ENCODE peak calls at places on chromosomes 16 and 17, in eight cellular contexts. U is neural progenitor cell; I is spleen; G is breast epithelium; S is adipocyte; P is DND-41; L is CD8-positive, alpha-beta T cell; W is endothelial cell of umbilical vein. Z is an unnamed sample. For H3K27me3 and H3K4me1, the result is how much of the 10 kb centered on the place peaks cover.

GRCh38 chr17:35692811-35693210 is 38.6 kb upstream of the RASL10B start:
- DNase-seq in W (peak), G (no peak), P (no peak), I (no peak), U (no peak), S (no peak), L (no peak), Z (no peak)

GRCh38 chr17:34254651-34255380 is at the start of gene CCL2:
- DNase-seq in P (no peak), I (no peak), S (peak), G (peak), U (peak), W (peak), L (no peak), Z (no peak)

GRCh38 chr16:29824589-29825144 is 4.4 kb downstream of the MVP start:
- DNase-seq in L (no peak), S (peak), I (no peak), G (no peak), W (peak), U (no peak), P (no peak), Z (no peak)

GRCh38 chr17:44352922-44353655 is 8.0 kb downstream of the GRN start:
- DNase-seq in W (no peak), P (no peak), L (no peak), G (no peak), U (no peak), I (no peak), S (no peak), Z (no peak)

GRCh38 chr17:64418506-64419339 is 28.1 kb upstream of the PECAM1 start:
- DNase-seq in P (peak), I (no peak), L (no peak), S (peak), W (peak), G (no peak), U (peak), Z (peak)

GRCh38 chr17:80034977-80035686 is 540 bp downstream of the TBC1D16 start:
- DNase-seq in U (peak), P (peak), W (peak), L (peak), S (peak), I (peak), G (no peak), Z (peak)

GRCh38 chr16:58331024-58331707 is 36.3 kb upstream of the PRSS54 start:
- DNase-seq in L (no peak), G (no peak), U (peak), I (no peak), W (no peak), S (no peak), P (no peak), Z (no peak)

GRCh38 chr17:61555127-61555531 is 35.9 kb downstream of the NACA2 start:
- DNase-seq in P (peak), W (no peak), G (no peak), I (no peak), L (no peak), S (peak), U (no peak), Z (no peak)

GRCh38 chr17:2337152-2337810 is at the start of gene SGSM2:
- DNase-seq in S (peak), P (peak), L (peak), I (peak), G (no peak), U (peak), W (peak), Z (peak)

GRCh38 chr16:79891458-79891857 is 290.9 kb upstream of the MAF start:
- DNase-seq in S (no peak), W (no peak), G (no peak), P (no peak), U (no peak), I (no peak), L (no peak), Z (no peak)

GRCh38 chr16:75497558-75497957 is 2.3 kb upstream of the CHST6 start:
- DNase-seq in L (no peak), P (no peak), W (no peak), I (peak), S (no peak), G (no peak), U (no peak), Z (no peak)

GRCh38 chr17:2194778-2195417 is 108.7 kb downstream of the SMG6 start:
- DNase-seq in G (no peak), P (no peak), S (no peak), I (no peak), U (peak), L (no peak), W (no peak), Z (no peak)

GRCh38 chr17:72772331-72772821 is 320.1 kb downstream of the SLC39A11 start:
- DNase-seq in G (no peak), U (no peak), I (no peak), P (no peak), L (no peak), W (no peak), S (no peak), Z (no peak)

GRCh38 chr17:64216030-64216384 is 47.1 kb downstream of the TEX2 start:
- DNase-seq in L (no peak), I (no peak), W (peak), G (no peak), P (no peak), U (no peak), S (peak), Z (no peak)

GRCh38 chr16:81463296-81463890 is 18.8 kb downstream of the CMIP start:
- DNase-seq in W (no peak), I (peak), P (no peak), G (no peak), S (no peak), U (no peak), L (no peak), Z (no peak)

GRCh38 chr16:1643521-1643920 is 31.4 kb downstream of the CRAMP1 start:
- DNase-seq in L (no peak), P (no peak), W (no peak), U (no peak), S (no peak), I (no peak), G (no peak), Z (no peak)

GRCh38 chr17:3964203-3965122 is at the start of gene ATP2A3:
- DNase-seq in S (peak), U (peak), W (no peak), L (peak), G (no peak), I (peak), P (peak), Z (peak)

GRCh38 chr16:24700549-24701392 is 28.7 kb upstream of the TNRC6A start:
- DNase-seq in U (no peak), L (no peak), W (peak), S (peak), G (peak), I (no peak), P (no peak), Z (no peak)

GRCh38 chr17:1078062-1078711 is 81.3 kb downstream of the TIMM22 start:
- DNase-seq in L (no peak), P (no peak), U (no peak), I (no peak), W (no peak), S (no peak), G (no peak), Z (no peak)

GRCh38 chr17:28384281-28385036 is 13.0 kb downstream of the SARM1 start:
- DNase-seq in S (no peak), W (peak), U (peak), P (peak), L (peak), I (peak), G (no peak), Z (peak)

GRCh38 chr17:78538033-78538776 is 39.0 kb downstream of the DNAH17 start:
- DNase-seq in P (no peak), L (no peak), G (peak), S (no peak), U (peak), W (no peak), I (peak), Z (no peak)

GRCh38 chr17:64084086-64084939 is 45.6 kb downstream of the ERN1 start:
- DNase-seq in L (no peak), U (no peak), W (peak), S (no peak), G (no peak), P (peak), I (no peak), Z (no peak)

GRCh38 chr17:40551874-40552768 is 13.2 kb downstream of the CCR7 start:
- DNase-seq in U (no peak), L (peak), P (peak), I (peak), G (peak), W (no peak), S (peak), Z (no peak)

GRCh38 chr16:53898993-53899392 is 195.0 kb downstream of the FTO start:
- DNase-seq in L (no peak), W (no peak), U (no peak), S (peak), I (no peak), P (no peak), G (no peak), Z (no peak)

GRCh38 chr16:8886593-8887437 is 4.7 kb downstream of the LITAFD start:
- DNase-seq in P (no peak), I (peak), S (no peak), U (no peak), W (no peak), L (no peak), G (no peak), Z (no peak)

GRCh38 chr17:37743612-37743874 is 1.3 kb downstream of the HNF1B start:
- DNase-seq in I (no peak), U (peak), S (no peak), W (no peak), L (no peak), G (no peak), P (no peak), Z (no peak)

GRCh38 chr16:12649356-12649755 is 154.3 kb downstream of the CPPED1 start:
- DNase-seq in G (no peak), L (no peak), U (no peak), W (no peak), I (no peak), S (no peak), P (no peak), Z (no peak)

GRCh38 chr17:12222392-12222791 is 201.7 kb downstream of the MAP2K4 start:
- DNase-seq in L (no peak), G (no peak), P (no peak), S (no peak), U (no peak), W (no peak), I (no peak), Z (no peak)

GRCh38 chr17:68197091-68197996 is 50.5 kb upstream of the AMZ2 start:
- DNase-seq in U (peak), L (peak), G (no peak), S (no peak), W (no peak), I (peak), P (no peak), Z (peak)

GRCh38 chr17:50348522-50349240 is 2.8 kb downstream of the XYLT2 start:
- DNase-seq in G (no peak), I (no peak), W (no peak), S (no peak), P (no peak), L (no peak), U (no peak), Z (no peak)

GRCh38 chr17:83064732-83065659 is 14.4 kb upstream of the METRNL start:
- DNase-seq in L (peak), U (no peak), G (peak), I (peak), S (no peak), P (no peak), W (no peak), Z (no peak)

GRCh38 chr17:75542728-75543336 is 17.3 kb downstream of the LLGL2 start:
- DNase-seq in I (no peak), P (no peak), S (no peak), G (no peak), L (no peak), W (no peak), U (no peak), Z (no peak)

GRCh38 chr17:61403846-61404701 is 4.4 kb downstream of the TBX2 start:
- DNase-seq in G (no peak), P (no peak), I (peak), S (peak), U (peak), W (no peak), L (no peak), Z (no peak)

GRCh38 chr16:27429981-27430441 is 28.0 kb downstream of the IL21R start:
- DNase-seq in I (peak), S (no peak), G (peak), W (no peak), L (peak), U (no peak), P (no peak), Z (no peak)

GRCh38 chr17:31802502-31802901 is 56.5 kb downstream of the COPRS start:
- DNase-seq in P (no peak), I (no peak), S (no peak), G (no peak), U (no peak), L (no peak), W (no peak), Z (no peak)

GRCh38 chr17:58734811-58735210 is 20.8 kb upstream of the PPM1E start:
- DNase-seq in P (no peak), U (no peak), W (no peak), L (no peak), I (no peak), S (no peak), G (no peak), Z (no peak)

DNA sequence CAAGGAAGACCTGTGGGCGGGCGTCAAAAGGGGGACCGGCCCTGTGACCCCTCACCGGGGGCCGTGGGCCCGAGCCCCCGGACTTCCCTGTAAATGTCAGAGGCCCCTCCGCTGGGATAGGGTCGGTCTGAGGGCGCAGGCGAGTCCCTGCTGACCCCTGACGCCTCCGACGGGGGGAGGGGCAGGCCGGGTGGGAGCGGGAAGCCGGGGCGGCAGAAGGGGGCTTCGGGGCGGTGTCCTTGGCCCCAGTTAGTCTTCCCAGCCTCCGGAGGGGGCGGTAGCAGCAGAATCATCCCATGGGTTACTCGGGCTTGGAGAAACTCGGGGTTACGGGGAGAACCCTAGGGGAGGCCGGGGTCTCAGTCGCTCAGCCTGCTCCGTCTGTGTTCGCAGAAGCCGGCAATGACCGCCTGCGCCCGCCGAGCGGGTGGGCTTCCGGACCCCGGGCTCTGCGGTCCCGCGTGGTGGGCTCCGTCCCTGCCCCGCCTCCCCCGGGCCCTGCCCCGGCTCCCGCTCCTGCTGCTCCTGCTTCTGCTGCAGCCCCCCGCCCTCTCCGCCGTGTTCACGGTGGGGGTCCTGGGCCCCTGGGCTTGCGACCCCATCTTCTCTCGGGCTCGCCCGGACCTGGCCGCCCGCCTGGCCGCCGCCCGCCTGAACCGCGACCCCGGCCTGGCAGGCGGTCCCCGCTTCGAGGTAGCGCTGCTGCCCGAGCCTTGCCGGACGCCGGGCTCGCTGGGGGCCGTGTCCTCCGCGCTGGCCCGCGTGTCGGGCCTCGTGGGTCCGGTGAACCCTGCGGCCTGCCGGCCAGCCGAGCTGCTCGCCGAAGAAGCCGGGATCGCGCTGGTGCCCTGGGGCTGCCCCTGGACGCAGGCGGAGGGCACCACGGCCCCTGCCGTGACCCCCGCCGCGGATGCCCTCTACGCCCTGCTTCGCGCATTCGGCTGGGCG is 505 bp downstream of the GUCY2D start:
- DNase-seq in G (no peak), S (no peak), P (no peak), U (peak), W (peak), I (no peak), L (no peak), Z (no peak)
- H3K27me3 ChIP-seq in G (under half), S (under half), P (under half), U (half or more), W (half or more), I (under half), L (under half), Z (under half)

GRCh38 chr16:68739964-68740627 is 3.0 kb downstream of the CDH1 start:
- DNase-seq in S (no peak), G (no peak), U (no peak), P (no peak), I (no peak), W (no peak), L (no peak), Z (no peak)

GRCh38 chr16:68743664-68744063 is 6.6 kb downstream of the CDH1 start:
- DNase-seq in L (no peak), I (no peak), S (no peak), W (no peak), P (no peak), U (no peak), G (no peak), Z (no peak)

GRCh38 chr16:68737730-68738590 is 868 bp downstream of the CDH1 start:
- DNase-seq in G (peak), U (peak), P (no peak), L (no peak), I (peak), S (no peak), W (no peak), Z (no peak)

GRCh38 chr16:68737046-68737729 is at the start of gene CDH1:
- DNase-seq in U (peak), G (peak), P (no peak), S (no peak), L (peak), W (no peak), I (peak), Z (peak)

DNA sequence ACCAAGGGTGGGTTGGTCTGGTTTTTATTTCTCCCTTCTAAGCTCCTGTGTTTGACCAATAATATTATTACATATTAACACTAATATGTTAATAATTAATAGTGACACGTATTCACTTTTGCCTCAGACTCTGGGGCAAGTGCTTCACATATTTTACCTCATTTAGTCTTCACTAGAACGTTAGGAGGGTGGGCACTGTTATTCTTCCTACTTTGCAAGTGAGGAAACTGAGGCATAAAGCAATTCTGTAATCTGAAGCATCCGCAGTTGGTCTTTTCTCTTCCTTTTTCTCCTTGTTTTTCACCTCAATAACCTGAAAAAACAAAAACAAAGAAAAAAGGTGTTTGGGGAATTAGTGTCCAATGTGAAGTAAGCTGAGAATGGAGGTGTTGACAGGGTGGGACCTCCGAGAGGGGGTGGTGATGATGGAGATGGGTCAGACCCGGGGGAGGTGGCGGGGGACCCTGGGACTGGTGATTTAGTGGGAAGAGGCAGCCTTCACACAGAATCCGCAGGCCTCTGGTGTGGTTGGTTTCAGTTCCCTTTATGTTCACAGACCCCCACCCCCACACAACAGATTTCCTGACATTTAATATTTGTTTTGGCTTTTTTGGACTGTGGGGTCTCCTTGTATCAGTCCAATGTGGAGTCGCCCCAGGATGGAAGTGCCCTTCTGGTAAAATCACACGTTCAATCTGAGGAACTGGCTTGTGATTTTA is 3.7 kb downstream of the CDH1 start:
- DNase-seq in U (no peak), L (no peak), P (no peak), W (no peak), I (no peak), G (no peak), S (no peak), Z (no peak)
- H3K4me1 ChIP-seq in U (under half), L (under half), P (under half), W (under half), I (under half), G (under half), S (under half), Z (under half)

GRCh38 chr16:67191410-67191994 is 453 bp upstream of the E2F4 start:
- DNase-seq in W (no peak), L (no peak), I (no peak), P (no peak), U (no peak), G (no peak), S (no peak), Z (no peak)
- H3K4me3 ChIP-seq in W (peak), L (peak), I (peak), P (peak), U (peak), G (no peak), S (peak), Z (peak)

GRCh38 chr16:83932304-83932703 is 20.7 kb upstream of the OSGIN1 start:
- DNase-seq in I (no peak), S (no peak), G (no peak), W (no peak), P (no peak), L (no peak), U (no peak), Z (no peak)
- H3K27me3 ChIP-seq in I (under half), S (under half), G (under half), W (under half), P (under half), L (under half), U (under half), Z (under half)

DNA sequence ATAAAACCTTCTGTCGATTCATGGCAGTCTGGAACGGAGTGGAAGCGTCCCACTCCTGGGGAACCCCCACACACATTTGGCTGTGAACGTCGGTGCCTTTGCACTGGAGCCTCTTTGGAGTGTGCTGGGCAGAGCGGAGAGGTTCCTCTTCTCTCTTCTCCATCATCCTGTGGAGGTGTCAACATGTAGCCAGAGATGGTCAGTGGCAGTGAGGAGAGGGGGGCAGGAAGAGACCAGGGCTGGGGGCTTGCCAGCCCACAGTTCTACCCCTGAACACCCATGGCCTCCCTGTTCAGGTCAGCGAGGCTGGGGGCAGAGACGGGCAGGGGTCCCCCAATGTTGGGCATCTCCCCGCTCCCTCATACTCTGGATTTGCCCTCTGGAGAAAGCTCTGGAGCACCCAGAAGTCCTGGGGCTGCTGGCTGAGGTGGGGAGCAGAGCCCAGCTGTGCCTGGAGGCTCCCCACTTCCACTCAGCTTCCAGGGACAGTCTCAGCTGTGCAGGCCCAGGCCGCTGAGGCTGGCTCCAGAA is 223.7 kb downstream of the SEC14L1 start:
- DNase-seq in P (no peak), I (peak), L (no peak), S (no peak), W (no peak), G (no peak), U (no peak), Z (no peak)
- H3K4me1 ChIP-seq in P (under half), I (under half), L (half or more), S (under half), W (under half), G (under half), U (under half), Z (under half)

Z was measured in CD4-positive, alpha-beta memory T cell.